ENCODE peak calls at places on chromosome 13, in ten cellular contexts. One of them, this sample, is unnamed.

GRCh38 chr13:58994778-58995177 is 1169.0 kb downstream of the DIAPH3 start:
- DNase-seq in brain microvascular endothelial cell: no peak
- DNase-seq in heart right ventricle: no peak
- DNase-seq in fibroblast of mammary gland: no peak
- DNase-seq in WTC11: no peak
- DNase-seq in retinal pigment epithelial cell: no peak
- DNase-seq in Calu3: no peak
- DNase-seq in CD8-positive, alpha-beta T cell: no peak
- DNase-seq in astrocyte: no peak
- DNase-seq in IMR-90: no peak
- DNase-seq in this sample: no peak

GRCh38 chr13:42041684-42042035 is 6.8 kb upstream of the DGKH start:
- DNase-seq in retinal pigment epithelial cell: peak; percentile 24
- DNase-seq in astrocyte: peak; percentile 50
- DNase-seq in heart right ventricle: peak; percentile 65
- DNase-seq in CD8-positive, alpha-beta T cell: no peak
- DNase-seq in brain microvascular endothelial cell: peak; percentile 70
- DNase-seq in WTC11: peak; percentile 60
- DNase-seq in IMR-90: peak; percentile 63
- DNase-seq in Calu3: peak; percentile 55
- DNase-seq in fibroblast of mammary gland: peak; percentile 68
- DNase-seq in this sample: no peak

GRCh38 chr13:100987993-100988392 is 313.4 kb upstream of the TMTC4 start:
- DNase-seq in astrocyte: peak; percentile 32
- DNase-seq in retinal pigment epithelial cell: no peak
- DNase-seq in fibroblast of mammary gland: peak; percentile 41
- DNase-seq in CD8-positive, alpha-beta T cell: no peak
- DNase-seq in brain microvascular endothelial cell: peak; percentile 41
- DNase-seq in WTC11: peak; percentile 12
- DNase-seq in Calu3: no peak
- DNase-seq in heart right ventricle: no peak
- DNase-seq in IMR-90: peak; percentile 26
- DNase-seq in this sample: no peak

GRCh38 chr13:24625870-24626419 is 54.3 kb upstream of the ATP12A start:
- DNase-seq in CD8-positive, alpha-beta T cell: no peak
- DNase-seq in astrocyte: no peak
- DNase-seq in Calu3: no peak
- DNase-seq in brain microvascular endothelial cell: no peak
- DNase-seq in IMR-90: no peak
- DNase-seq in WTC11: no peak
- DNase-seq in fibroblast of mammary gland: no peak
- DNase-seq in heart right ventricle: no peak
- DNase-seq in retinal pigment epithelial cell: no peak
- DNase-seq in this sample: no peak

GRCh38 chr13:110262494-110262893 is 44.5 kb downstream of the COL4A1 start:
- DNase-seq in astrocyte: no peak
- DNase-seq in heart right ventricle: no peak
- DNase-seq in brain microvascular endothelial cell: no peak
- DNase-seq in Calu3: no peak
- DNase-seq in WTC11: no peak
- DNase-seq in fibroblast of mammary gland: no peak
- DNase-seq in retinal pigment epithelial cell: no peak
- DNase-seq in IMR-90: no peak
- DNase-seq in CD8-positive, alpha-beta T cell: no peak
- DNase-seq in this sample: no peak

GRCh38 chr13:110683203-110683883 is 22.6 kb downstream of the CARS2 start:
- DNase-seq in IMR-90: peak; percentile 15
- DNase-seq in heart right ventricle: no peak
- DNase-seq in brain microvascular endothelial cell: no peak
- DNase-seq in WTC11: no peak
- DNase-seq in Calu3: no peak
- DNase-seq in CD8-positive, alpha-beta T cell: no peak
- DNase-seq in astrocyte: no peak
- DNase-seq in retinal pigment epithelial cell: no peak
- DNase-seq in fibroblast of mammary gland: peak; percentile 36
- DNase-seq in this sample: no peak

GRCh38 chr13:31588331-31588730 is 151.0 kb upstream of the RXFP2 start:
- DNase-seq in IMR-90: no peak
- DNase-seq in retinal pigment epithelial cell: no peak
- DNase-seq in CD8-positive, alpha-beta T cell: no peak
- DNase-seq in WTC11: no peak
- DNase-seq in brain microvascular endothelial cell: no peak
- DNase-seq in Calu3: peak; percentile 35
- DNase-seq in fibroblast of mammary gland: no peak
- DNase-seq in astrocyte: no peak
- DNase-seq in heart right ventricle: no peak
- DNase-seq in this sample: no peak

GRCh38 chr13:46864941-46865340 is 31.9 kb downstream of the HTR2A start:
- DNase-seq in CD8-positive, alpha-beta T cell: no peak
- DNase-seq in WTC11: no peak
- DNase-seq in astrocyte: no peak
- DNase-seq in brain microvascular endothelial cell: no peak
- DNase-seq in IMR-90: no peak
- DNase-seq in retinal pigment epithelial cell: no peak
- DNase-seq in Calu3: no peak
- DNase-seq in heart right ventricle: no peak
- DNase-seq in fibroblast of mammary gland: no peak
- DNase-seq in this sample: no peak

GRCh38 chr13:22696433-22696832 is 484.3 kb upstream of the SGCG start:
- DNase-seq in astrocyte: no peak
- DNase-seq in Calu3: no peak
- DNase-seq in heart right ventricle: no peak
- DNase-seq in fibroblast of mammary gland: no peak
- DNase-seq in WTC11: peak; percentile 22
- DNase-seq in brain microvascular endothelial cell: no peak
- DNase-seq in CD8-positive, alpha-beta T cell: no peak
- DNase-seq in IMR-90: no peak
- DNase-seq in retinal pigment epithelial cell: no peak
- DNase-seq in this sample: no peak

GRCh38 chr13:22693691-22694090 is 487.1 kb upstream of the SGCG start:
- DNase-seq in IMR-90: no peak
- DNase-seq in WTC11: no peak
- DNase-seq in astrocyte: no peak
- DNase-seq in CD8-positive, alpha-beta T cell: no peak
- DNase-seq in brain microvascular endothelial cell: no peak
- DNase-seq in fibroblast of mammary gland: no peak
- DNase-seq in heart right ventricle: no peak
- DNase-seq in Calu3: no peak
- DNase-seq in retinal pigment epithelial cell: no peak
- DNase-seq in this sample: no peak

GRCh38 chr13:22690756-22691155 is 490.0 kb upstream of the SGCG start:
- DNase-seq in WTC11: no peak
- DNase-seq in brain microvascular endothelial cell: no peak
- DNase-seq in fibroblast of mammary gland: no peak
- DNase-seq in Calu3: no peak
- DNase-seq in heart right ventricle: no peak
- DNase-seq in retinal pigment epithelial cell: no peak
- DNase-seq in IMR-90: no peak
- DNase-seq in astrocyte: no peak
- DNase-seq in CD8-positive, alpha-beta T cell: no peak
- DNase-seq in this sample: no peak
- TF ChIP-seq CTCF in WTC11: no peak
- TF ChIP-seq CTCF in brain microvascular endothelial cell: no peak
- TF ChIP-seq CTCF in fibroblast of mammary gland: no peak
- TF ChIP-seq CTCF in Calu3: no peak
- TF ChIP-seq CTCF in heart right ventricle: no peak
- TF ChIP-seq CTCF in retinal pigment epithelial cell: no peak
- TF ChIP-seq CTCF in IMR-90: no peak
- TF ChIP-seq CTCF in astrocyte: no peak
- TF ChIP-seq CTCF in CD8-positive, alpha-beta T cell: no peak
- TF ChIP-seq CTCF in this sample: no peak

GRCh38 chr13:71477735-71478134 is 389.3 kb downstream of the DACH1 start:
- DNase-seq in Calu3: no peak
- DNase-seq in CD8-positive, alpha-beta T cell: no peak
- DNase-seq in retinal pigment epithelial cell: no peak
- DNase-seq in astrocyte: no peak
- DNase-seq in WTC11: no peak
- DNase-seq in heart right ventricle: no peak
- DNase-seq in IMR-90: no peak
- DNase-seq in brain microvascular endothelial cell: no peak
- DNase-seq in fibroblast of mammary gland: no peak
- DNase-seq in this sample: no peak
- TF ChIP-seq CTCF in Calu3: no peak
- TF ChIP-seq CTCF in CD8-positive, alpha-beta T cell: no peak
- TF ChIP-seq CTCF in retinal pigment epithelial cell: peak; percentile 45
- TF ChIP-seq CTCF in astrocyte: peak; percentile 53
- TF ChIP-seq CTCF in WTC11: peak; percentile 26
- TF ChIP-seq CTCF in heart right ventricle: peak; percentile 23
- TF ChIP-seq CTCF in IMR-90: peak; percentile 4
- TF ChIP-seq CTCF in brain microvascular endothelial cell: peak; percentile 47
- TF ChIP-seq CTCF in fibroblast of mammary gland: peak; percentile 10
- TF ChIP-seq CTCF in this sample: peak; percentile 33

GRCh38 chr13:21361706-21362105 is 97.4 kb downstream of the ZDHHC20 start:
- DNase-seq in astrocyte: no peak
- DNase-seq in IMR-90: no peak
- DNase-seq in heart right ventricle: no peak
- DNase-seq in fibroblast of mammary gland: no peak
- DNase-seq in Calu3: no peak
- DNase-seq in WTC11: no peak
- DNase-seq in CD8-positive, alpha-beta T cell: no peak
- DNase-seq in brain microvascular endothelial cell: no peak
- DNase-seq in retinal pigment epithelial cell: no peak
- DNase-seq in this sample: no peak

GRCh38 chr13:21361123-21361522 is 98.0 kb downstream of the ZDHHC20 start:
- DNase-seq in WTC11: no peak
- DNase-seq in heart right ventricle: no peak
- DNase-seq in Calu3: no peak
- DNase-seq in brain microvascular endothelial cell: no peak
- DNase-seq in retinal pigment epithelial cell: no peak
- DNase-seq in astrocyte: no peak
- DNase-seq in fibroblast of mammary gland: no peak
- DNase-seq in CD8-positive, alpha-beta T cell: no peak
- DNase-seq in IMR-90: no peak
- DNase-seq in this sample: no peak

GRCh38 chr13:21359855-21360254 is 99.2 kb downstream of the ZDHHC20 start:
- DNase-seq in CD8-positive, alpha-beta T cell: no peak
- DNase-seq in Calu3: no peak
- DNase-seq in WTC11: no peak
- DNase-seq in heart right ventricle: no peak
- DNase-seq in brain microvascular endothelial cell: no peak
- DNase-seq in fibroblast of mammary gland: no peak
- DNase-seq in astrocyte: no peak
- DNase-seq in IMR-90: no peak
- DNase-seq in retinal pigment epithelial cell: no peak
- DNase-seq in this sample: no peak

GRCh38 chr13:21364357-21364756 is 94.7 kb downstream of the ZDHHC20 start:
- DNase-seq in astrocyte: no peak
- DNase-seq in retinal pigment epithelial cell: no peak
- DNase-seq in brain microvascular endothelial cell: no peak
- DNase-seq in heart right ventricle: no peak
- DNase-seq in fibroblast of mammary gland: no peak
- DNase-seq in WTC11: no peak
- DNase-seq in IMR-90: no peak
- DNase-seq in Calu3: no peak
- DNase-seq in CD8-positive, alpha-beta T cell: no peak
- DNase-seq in this sample: no peak

DNA sequence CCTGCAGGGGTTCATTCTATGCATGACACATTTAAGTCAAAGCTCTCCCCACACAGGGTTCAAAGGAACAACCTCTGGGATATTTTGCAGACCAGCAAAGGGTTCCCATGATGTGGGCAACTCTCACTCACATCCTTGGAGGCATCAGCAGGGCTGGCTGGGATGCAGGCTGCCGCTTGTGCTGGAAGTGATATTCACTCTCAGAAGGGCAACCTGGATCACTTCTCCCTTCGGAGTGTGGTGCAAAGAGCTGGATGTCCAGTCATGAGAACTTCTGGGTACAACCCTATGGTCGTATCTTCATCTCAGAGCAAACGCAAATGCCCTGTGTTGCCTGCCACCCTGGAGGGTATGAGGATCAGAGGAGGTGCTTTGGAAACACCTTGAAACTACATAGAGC is 98.6 kb downstream of the ZDHHC20 start:
- DNase-seq in heart right ventricle: no peak
- DNase-seq in fibroblast of mammary gland: no peak
- DNase-seq in CD8-positive, alpha-beta T cell: no peak
- DNase-seq in retinal pigment epithelial cell: no peak
- DNase-seq in brain microvascular endothelial cell: no peak
- DNase-seq in IMR-90: no peak
- DNase-seq in WTC11: no peak
- DNase-seq in Calu3: no peak
- DNase-seq in astrocyte: no peak
- DNase-seq in this sample: no peak
- TF ChIP-seq CTCF in heart right ventricle: no peak
- TF ChIP-seq CTCF in fibroblast of mammary gland: no peak
- TF ChIP-seq CTCF in CD8-positive, alpha-beta T cell: no peak
- TF ChIP-seq CTCF in retinal pigment epithelial cell: no peak
- TF ChIP-seq CTCF in brain microvascular endothelial cell: no peak
- TF ChIP-seq CTCF in IMR-90: no peak
- TF ChIP-seq CTCF in WTC11: no peak
- TF ChIP-seq CTCF in Calu3: no peak
- TF ChIP-seq CTCF in astrocyte: no peak
- TF ChIP-seq CTCF in this sample: no peak

DNA sequence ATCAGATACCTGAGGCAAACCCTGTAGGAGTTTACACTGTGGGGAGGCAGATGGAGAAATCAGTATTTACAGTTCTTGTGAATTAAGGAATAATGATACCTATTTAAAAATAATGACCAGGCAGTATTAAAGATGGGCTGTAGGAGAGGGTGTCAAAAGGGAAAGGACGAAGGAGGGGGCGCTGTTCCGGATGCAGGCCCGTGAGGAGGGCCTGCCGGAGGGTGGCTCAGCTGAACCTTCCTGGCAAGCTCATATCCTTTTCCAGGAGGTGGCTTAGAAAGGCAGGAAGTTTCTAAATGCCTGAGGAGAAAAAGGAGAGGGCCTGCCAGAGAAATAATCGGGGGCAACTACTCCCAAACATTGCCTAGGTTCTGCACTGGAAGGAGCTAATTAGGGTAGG is 46.6 kb downstream of the MBNL2 start:
- DNase-seq in WTC11: peak; percentile 20
- DNase-seq in heart right ventricle: no peak
- DNase-seq in retinal pigment epithelial cell: no peak
- DNase-seq in astrocyte: no peak
- DNase-seq in IMR-90: no peak
- DNase-seq in Calu3: no peak
- DNase-seq in CD8-positive, alpha-beta T cell: no peak
- DNase-seq in brain microvascular endothelial cell: no peak
- DNase-seq in fibroblast of mammary gland: no peak
- DNase-seq in this sample: no peak
- TF ChIP-seq CTCF in WTC11: no peak
- TF ChIP-seq CTCF in heart right ventricle: peak; percentile 28
- TF ChIP-seq CTCF in retinal pigment epithelial cell: peak; percentile 31
- TF ChIP-seq CTCF in astrocyte: no peak
- TF ChIP-seq CTCF in IMR-90: peak; percentile 16
- TF ChIP-seq CTCF in Calu3: no peak
- TF ChIP-seq CTCF in CD8-positive, alpha-beta T cell: no peak
- TF ChIP-seq CTCF in brain microvascular endothelial cell: peak; percentile 36
- TF ChIP-seq CTCF in fibroblast of mammary gland: peak; percentile 7
- TF ChIP-seq CTCF in this sample: no peak

GRCh38 chr13:36850790-36851438 is 31.9 kb downstream of the RFXAP start:
- DNase-seq in astrocyte: no peak
- DNase-seq in WTC11: peak; percentile 74
- DNase-seq in retinal pigment epithelial cell: no peak
- DNase-seq in IMR-90: no peak
- DNase-seq in Calu3: peak; percentile 17
- DNase-seq in heart right ventricle: no peak
- DNase-seq in brain microvascular endothelial cell: no peak
- DNase-seq in CD8-positive, alpha-beta T cell: no peak
- DNase-seq in fibroblast of mammary gland: peak; percentile 18
- DNase-seq in this sample: no peak
- TF ChIP-seq CTCF in astrocyte: no peak
- TF ChIP-seq CTCF in WTC11: peak; percentile 45
- TF ChIP-seq CTCF in retinal pigment epithelial cell: peak; percentile 35
- TF ChIP-seq CTCF in IMR-90: peak; percentile 28
- TF ChIP-seq CTCF in Calu3: no peak
- TF ChIP-seq CTCF in heart right ventricle: peak; percentile 10
- TF ChIP-seq CTCF in brain microvascular endothelial cell: peak; percentile 47
- TF ChIP-seq CTCF in CD8-positive, alpha-beta T cell: no peak
- TF ChIP-seq CTCF in fibroblast of mammary gland: peak; percentile 28
- TF ChIP-seq CTCF in this sample: peak; percentile 33

This sample was measured in GM12864.